ENCODE peak calls at places on chromosomes 12 and 14, in ten cellular contexts. One of them, this sample, is unnamed.

GRCh38 chr14:23171251-23171975 is 12.0 kb downstream of the SLC7A8 start:
- DNase-seq in dorsolateral prefrontal cortex: no peak
- DNase-seq in LNCaP clone FGC: no peak
- DNase-seq in IMR-90: no peak
- DNase-seq in endothelial cell: no peak
- DNase-seq in type B pancreatic cell: no peak
- DNase-seq in A549: no peak
- DNase-seq in right atrium auricular region: no peak
- DNase-seq in neural crest cell: no peak
- DNase-seq in fibroblast of lung: peak
- DNase-seq in this sample: no peak

GRCh38 chr12:91926810-91927209 is 218.8 kb downstream of the BTG1 start:
- DNase-seq in IMR-90: peak
- DNase-seq in dorsolateral prefrontal cortex: no peak
- DNase-seq in LNCaP clone FGC: peak
- DNase-seq in type B pancreatic cell: no peak
- DNase-seq in endothelial cell: no peak
- DNase-seq in neural crest cell: no peak
- DNase-seq in fibroblast of lung: peak
- DNase-seq in right atrium auricular region: no peak
- DNase-seq in A549: peak
- DNase-seq in this sample: no peak

GRCh38 chr12:65656904-65657351 is 167.4 kb upstream of the HMGA2 start:
- DNase-seq in neural crest cell: no peak
- DNase-seq in right atrium auricular region: no peak
- DNase-seq in IMR-90: peak
- DNase-seq in LNCaP clone FGC: no peak
- DNase-seq in type B pancreatic cell: no peak
- DNase-seq in endothelial cell: no peak
- DNase-seq in A549: peak
- DNase-seq in dorsolateral prefrontal cortex: no peak
- DNase-seq in fibroblast of lung: peak
- DNase-seq in this sample: no peak

GRCh38 chr14:68576496-68577244 is 216.2 kb downstream of the ZFP36L1 start:
- DNase-seq in type B pancreatic cell: no peak
- DNase-seq in A549: peak
- DNase-seq in right atrium auricular region: no peak
- DNase-seq in IMR-90: peak
- DNase-seq in dorsolateral prefrontal cortex: no peak
- DNase-seq in LNCaP clone FGC: no peak
- DNase-seq in fibroblast of lung: peak
- DNase-seq in endothelial cell: no peak
- DNase-seq in neural crest cell: no peak
- DNase-seq in this sample: peak

GRCh38 chr14:74486164-74486563 is 6.9 kb downstream of the NPC2 start:
- DNase-seq in fibroblast of lung: no peak
- DNase-seq in A549: no peak
- DNase-seq in dorsolateral prefrontal cortex: no peak
- DNase-seq in IMR-90: no peak
- DNase-seq in endothelial cell: no peak
- DNase-seq in right atrium auricular region: no peak
- DNase-seq in LNCaP clone FGC: no peak
- DNase-seq in type B pancreatic cell: no peak
- DNase-seq in neural crest cell: no peak
- DNase-seq in this sample: no peak

GRCh38 chr12:121525411-121525810 is 55.4 kb downstream of the KDM2B start:
- DNase-seq in A549: no peak
- DNase-seq in endothelial cell: no peak
- DNase-seq in dorsolateral prefrontal cortex: no peak
- DNase-seq in neural crest cell: no peak
- DNase-seq in LNCaP clone FGC: no peak
- DNase-seq in IMR-90: no peak
- DNase-seq in right atrium auricular region: no peak
- DNase-seq in fibroblast of lung: no peak
- DNase-seq in type B pancreatic cell: no peak
- DNase-seq in this sample: no peak

GRCh38 chr14:61609143-61609851 is 86.0 kb upstream of the HIF1A start:
- DNase-seq in right atrium auricular region: no peak
- DNase-seq in neural crest cell: peak
- DNase-seq in type B pancreatic cell: no peak
- DNase-seq in dorsolateral prefrontal cortex: peak
- DNase-seq in LNCaP clone FGC: no peak
- DNase-seq in endothelial cell: peak
- DNase-seq in A549: no peak
- DNase-seq in IMR-90: peak
- DNase-seq in fibroblast of lung: peak
- DNase-seq in this sample: no peak

GRCh38 chr14:28777773-28778606 is 11.4 kb downstream of the FOXG1 start:
- DNase-seq in fibroblast of lung: no peak
- DNase-seq in dorsolateral prefrontal cortex: no peak
- DNase-seq in type B pancreatic cell: no peak
- DNase-seq in endothelial cell: no peak
- DNase-seq in neural crest cell: no peak
- DNase-seq in A549: no peak
- DNase-seq in right atrium auricular region: no peak
- DNase-seq in LNCaP clone FGC: no peak
- DNase-seq in IMR-90: no peak
- DNase-seq in this sample: no peak

GRCh38 chr14:81562818-81563217 is 29.2 kb upstream of the SEL1L start:
- DNase-seq in fibroblast of lung: no peak
- DNase-seq in IMR-90: no peak
- DNase-seq in endothelial cell: no peak
- DNase-seq in LNCaP clone FGC: no peak
- DNase-seq in dorsolateral prefrontal cortex: no peak
- DNase-seq in A549: no peak
- DNase-seq in type B pancreatic cell: no peak
- DNase-seq in right atrium auricular region: no peak
- DNase-seq in neural crest cell: no peak
- DNase-seq in this sample: no peak

GRCh38 chr14:81561084-81561775 is 27.6 kb upstream of the SEL1L start:
- DNase-seq in IMR-90: no peak
- DNase-seq in neural crest cell: no peak
- DNase-seq in A549: no peak
- DNase-seq in endothelial cell: no peak
- DNase-seq in right atrium auricular region: no peak
- DNase-seq in LNCaP clone FGC: no peak
- DNase-seq in type B pancreatic cell: no peak
- DNase-seq in dorsolateral prefrontal cortex: no peak
- DNase-seq in fibroblast of lung: no peak
- DNase-seq in this sample: no peak

GRCh38 chr14:81571437-81571836 is 37.8 kb upstream of the SEL1L start:
- DNase-seq in A549: no peak
- DNase-seq in endothelial cell: no peak
- DNase-seq in type B pancreatic cell: no peak
- DNase-seq in dorsolateral prefrontal cortex: no peak
- DNase-seq in neural crest cell: no peak
- DNase-seq in fibroblast of lung: no peak
- DNase-seq in right atrium auricular region: no peak
- DNase-seq in IMR-90: no peak
- DNase-seq in LNCaP clone FGC: no peak
- DNase-seq in this sample: no peak

GRCh38 chr14:81565441-81566290 is 32.0 kb upstream of the SEL1L start:
- DNase-seq in LNCaP clone FGC: peak
- DNase-seq in neural crest cell: peak
- DNase-seq in right atrium auricular region: no peak
- DNase-seq in fibroblast of lung: no peak
- DNase-seq in dorsolateral prefrontal cortex: peak
- DNase-seq in endothelial cell: peak
- DNase-seq in type B pancreatic cell: no peak
- DNase-seq in IMR-90: no peak
- DNase-seq in A549: peak
- DNase-seq in this sample: no peak
- TF ChIP-seq CTCF in LNCaP clone FGC: peak
- TF ChIP-seq CTCF in neural crest cell: peak
- TF ChIP-seq CTCF in right atrium auricular region: peak
- TF ChIP-seq CTCF in fibroblast of lung: peak
- TF ChIP-seq CTCF in dorsolateral prefrontal cortex: peak
- TF ChIP-seq CTCF in endothelial cell: peak
- TF ChIP-seq CTCF in type B pancreatic cell: peak
- TF ChIP-seq CTCF in IMR-90: peak
- TF ChIP-seq CTCF in A549: peak
- TF ChIP-seq CTCF in this sample: no peak

GRCh38 chr14:100780246-100780645 is 45.7 kb upstream of the MEG3 start:
- DNase-seq in endothelial cell: no peak
- DNase-seq in right atrium auricular region: no peak
- DNase-seq in type B pancreatic cell: peak
- DNase-seq in A549: no peak
- DNase-seq in fibroblast of lung: no peak
- DNase-seq in neural crest cell: no peak
- DNase-seq in LNCaP clone FGC: no peak
- DNase-seq in dorsolateral prefrontal cortex: peak
- DNase-seq in IMR-90: no peak
- DNase-seq in this sample: no peak

GRCh38 chr14:100781952-100782351 is 44.0 kb upstream of the MEG3 start:
- DNase-seq in type B pancreatic cell: no peak
- DNase-seq in dorsolateral prefrontal cortex: no peak
- DNase-seq in IMR-90: no peak
- DNase-seq in fibroblast of lung: no peak
- DNase-seq in right atrium auricular region: no peak
- DNase-seq in A549: no peak
- DNase-seq in LNCaP clone FGC: no peak
- DNase-seq in endothelial cell: no peak
- DNase-seq in neural crest cell: no peak
- DNase-seq in this sample: no peak

GRCh38 chr14:100779691-100780080 is 46.2 kb upstream of the MEG3 start:
- DNase-seq in A549: no peak
- DNase-seq in IMR-90: no peak
- DNase-seq in fibroblast of lung: no peak
- DNase-seq in neural crest cell: no peak
- DNase-seq in right atrium auricular region: no peak
- DNase-seq in endothelial cell: no peak
- DNase-seq in type B pancreatic cell: no peak
- DNase-seq in dorsolateral prefrontal cortex: peak
- DNase-seq in LNCaP clone FGC: no peak
- DNase-seq in this sample: no peak

GRCh38 chr14:100778951-100779690 is 46.8 kb upstream of the MEG3 start:
- DNase-seq in neural crest cell: no peak
- DNase-seq in dorsolateral prefrontal cortex: peak
- DNase-seq in endothelial cell: no peak
- DNase-seq in right atrium auricular region: no peak
- DNase-seq in fibroblast of lung: no peak
- DNase-seq in LNCaP clone FGC: no peak
- DNase-seq in type B pancreatic cell: peak
- DNase-seq in A549: no peak
- DNase-seq in IMR-90: no peak
- DNase-seq in this sample: no peak

DNA sequence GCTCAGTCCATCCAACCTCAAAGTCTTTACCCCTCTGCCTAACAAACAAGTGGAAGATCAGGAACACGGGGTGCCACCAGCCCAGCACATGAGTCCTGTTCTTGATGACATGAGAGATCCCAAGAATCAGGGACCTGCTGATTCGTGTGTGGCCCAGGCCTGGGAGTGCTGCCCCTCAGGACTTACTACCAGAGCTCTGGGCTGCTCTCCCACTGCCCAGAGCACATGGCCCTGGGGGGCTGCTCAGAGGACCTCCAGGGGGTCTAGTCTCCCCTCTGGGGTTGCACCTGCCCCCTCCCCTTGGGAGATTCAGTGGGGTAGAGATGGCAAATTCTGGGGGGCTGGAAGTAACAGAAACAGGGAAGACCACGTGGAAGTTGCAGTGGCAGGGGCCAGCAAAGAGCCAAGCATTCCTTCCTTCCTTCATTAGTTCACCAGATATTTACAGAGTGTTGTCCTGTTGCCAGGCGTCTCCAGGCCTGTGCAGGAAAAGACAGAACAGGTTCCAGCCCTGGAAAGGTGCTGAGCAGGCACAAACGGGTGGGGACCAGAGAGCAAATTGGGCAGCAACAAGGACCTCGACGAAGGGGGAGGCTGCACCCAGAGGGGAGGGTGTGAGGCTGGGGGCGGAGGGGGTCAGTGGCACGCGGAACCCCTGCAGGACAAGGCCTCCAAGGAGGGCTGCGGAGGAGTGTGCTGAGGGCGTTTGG is 45.1 kb upstream of the MEG3 start:
- DNase-seq in fibroblast of lung: no peak
- DNase-seq in type B pancreatic cell: peak
- DNase-seq in LNCaP clone FGC: no peak
- DNase-seq in A549: no peak
- DNase-seq in IMR-90: no peak
- DNase-seq in neural crest cell: no peak
- DNase-seq in endothelial cell: no peak
- DNase-seq in right atrium auricular region: no peak
- DNase-seq in dorsolateral prefrontal cortex: peak
- DNase-seq in this sample: no peak
- TF ChIP-seq CTCF in fibroblast of lung: no peak
- TF ChIP-seq CTCF in type B pancreatic cell: no peak
- TF ChIP-seq CTCF in LNCaP clone FGC: no peak
- TF ChIP-seq CTCF in A549: no peak
- TF ChIP-seq CTCF in IMR-90: no peak
- TF ChIP-seq CTCF in neural crest cell: no peak
- TF ChIP-seq CTCF in endothelial cell: no peak
- TF ChIP-seq CTCF in right atrium auricular region: no peak
- TF ChIP-seq CTCF in dorsolateral prefrontal cortex: no peak
- TF ChIP-seq CTCF in this sample: no peak

DNA sequence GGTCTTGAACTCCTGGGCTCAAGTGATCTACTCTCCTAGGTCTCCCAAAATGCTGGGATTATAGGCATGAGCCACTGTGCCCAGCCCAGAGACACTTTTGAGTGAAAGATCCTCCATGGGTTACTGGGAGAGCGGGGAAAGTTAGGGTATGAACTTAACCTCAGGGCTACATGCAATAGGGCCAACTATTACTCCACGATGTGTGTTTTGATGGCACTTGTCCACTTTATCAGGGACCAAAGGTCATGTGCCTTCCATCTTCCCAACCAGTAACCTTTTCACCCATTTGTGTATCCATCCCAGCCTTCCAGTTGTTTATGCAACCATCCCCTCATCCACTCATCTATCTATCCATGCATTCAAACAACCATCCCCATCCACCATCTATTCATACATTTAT is 60.6 kb upstream of the NOS1 start:
- DNase-seq in IMR-90: no peak
- DNase-seq in neural crest cell: no peak
- DNase-seq in A549: no peak
- DNase-seq in fibroblast of lung: no peak
- DNase-seq in dorsolateral prefrontal cortex: no peak
- DNase-seq in endothelial cell: no peak
- DNase-seq in type B pancreatic cell: no peak
- DNase-seq in LNCaP clone FGC: no peak
- DNase-seq in right atrium auricular region: no peak
- DNase-seq in this sample: no peak
- TF ChIP-seq CTCF in IMR-90: no peak
- TF ChIP-seq CTCF in neural crest cell: no peak
- TF ChIP-seq CTCF in A549: no peak
- TF ChIP-seq CTCF in fibroblast of lung: no peak
- TF ChIP-seq CTCF in dorsolateral prefrontal cortex: no peak
- TF ChIP-seq CTCF in endothelial cell: no peak
- TF ChIP-seq CTCF in type B pancreatic cell: no peak
- TF ChIP-seq CTCF in LNCaP clone FGC: no peak
- TF ChIP-seq CTCF in right atrium auricular region: no peak
- TF ChIP-seq CTCF in this sample: no peak

DNA sequence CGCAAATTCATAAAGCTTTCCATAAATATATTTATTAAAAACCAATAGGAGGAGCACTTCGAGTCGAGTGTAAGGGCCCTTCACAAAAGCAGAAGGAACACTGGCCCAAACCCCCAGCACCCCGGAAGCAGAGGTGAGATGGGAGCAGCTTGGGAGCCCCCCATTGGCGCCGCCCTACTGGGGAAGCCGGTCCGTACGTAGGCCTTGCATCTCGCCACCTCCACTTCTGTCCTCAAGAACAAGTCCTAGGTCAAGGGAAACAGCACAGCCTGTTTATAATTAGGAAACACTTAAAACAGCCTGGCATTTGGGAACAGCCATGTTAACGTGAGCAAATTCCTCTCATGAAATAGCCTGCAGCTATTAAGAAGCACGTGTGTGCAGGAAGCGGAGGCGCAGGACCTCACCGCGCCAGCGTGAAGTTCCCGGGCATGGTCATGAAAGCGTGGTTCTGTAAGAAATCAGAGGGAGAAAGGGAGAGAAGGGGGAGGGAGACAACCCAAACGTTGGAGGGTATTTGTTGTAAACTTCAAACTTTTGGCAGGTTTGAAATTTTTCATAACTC is 7.7 kb downstream of the ANKRD9 start:
- DNase-seq in type B pancreatic cell: no peak
- DNase-seq in neural crest cell: no peak
- DNase-seq in A549: no peak
- DNase-seq in dorsolateral prefrontal cortex: no peak
- DNase-seq in endothelial cell: no peak
- DNase-seq in right atrium auricular region: no peak
- DNase-seq in fibroblast of lung: no peak
- DNase-seq in IMR-90: no peak
- DNase-seq in LNCaP clone FGC: no peak
- DNase-seq in this sample: no peak
- TF ChIP-seq CTCF in type B pancreatic cell: peak
- TF ChIP-seq CTCF in neural crest cell: peak
- TF ChIP-seq CTCF in A549: peak
- TF ChIP-seq CTCF in dorsolateral prefrontal cortex: no peak
- TF ChIP-seq CTCF in endothelial cell: no peak
- TF ChIP-seq CTCF in right atrium auricular region: no peak
- TF ChIP-seq CTCF in fibroblast of lung: no peak
- TF ChIP-seq CTCF in IMR-90: no peak
- TF ChIP-seq CTCF in LNCaP clone FGC: no peak
- TF ChIP-seq CTCF in this sample: no peak

This sample was measured in CD14-positive monocyte.